ENCODE peak calls at places on chromosome 21, in six cellular contexts. D, T, N, I, Z and S are unnamed samples.
A peak's percentile ranks its signal among the peaks of the same experiment; 100 is the strongest.

GRCh38 chr21:33265664-33266049 is 510 bp upstream of the IL10RB start:
- DNase-seq in D (no peak), T (peak; percentile 28), Z (peak; percentile 50), N (peak; percentile 45), I (peak; percentile 37), S (peak; percentile 9)

GRCh38 chr21:23638131-23638530 is 1969.2 kb downstream of the MRPL39 start:
- DNase-seq in N (no peak), I (no peak), Z (no peak), D (no peak), T (no peak), S (no peak)

GRCh38 chr21:30962013-30962412 is 76.3 kb downstream of the KRTAP19-8 start:
- DNase-seq in T (no peak), N (peak; percentile 15), D (no peak), I (no peak), Z (no peak), S (no peak)

GRCh38 chr21:16424331-16424749 is 694.6 kb downstream of the USP25 start:
- DNase-seq in T (no peak), D (peak; percentile 26), N (no peak), I (peak; percentile 52), Z (no peak), S (no peak)

GRCh38 chr21:34509151-34509550 is 2.9 kb downstream of the KCNE1 start:
- DNase-seq in N (no peak), Z (no peak), D (no peak), I (no peak), T (no peak), S (no peak)

GRCh38 chr21:35102488-35103407 is 53.6 kb upstream of the RUNX1 start:
- DNase-seq in Z (peak; percentile 26), N (no peak), I (peak; percentile 31), D (peak; percentile 34), T (peak; percentile 75), S (no peak)

GRCh38 chr21:28538987-28539622 is 453.6 kb downstream of the LTN1 start:
- DNase-seq in D (peak; percentile 91), I (peak; percentile 69), T (peak; percentile 64), Z (no peak), N (no peak), S (no peak)

GRCh38 chr21:8993284-8993942 is 1528.0 kb upstream of the TPTE start:
- DNase-seq in T (no peak), D (no peak), I (no peak), Z (no peak), N (no peak), S (no peak)

GRCh38 chr21:26956216-26956615 is 10.7 kb downstream of the ADAMTS5 start:
- DNase-seq in Z (no peak), N (no peak), T (no peak), D (no peak), I (no peak), S (no peak)

GRCh38 chr21:8990326-8991087 is 1530.9 kb upstream of the TPTE start:
- DNase-seq in N (no peak), T (no peak), Z (no peak), I (no peak), D (no peak), S (no peak)

GRCh38 chr21:14866859-14867560 is 197.8 kb downstream of the NRIP1 start:
- DNase-seq in T (no peak), Z (no peak), N (no peak), I (peak; percentile 68), D (no peak), S (no peak)

GRCh38 chr21:35559881-35560280 is 500.4 kb downstream of the SETD4 start:
- DNase-seq in I (no peak), N (no peak), T (peak; percentile 74), Z (no peak), D (peak; percentile 74), S (no peak)

GRCh38 chr21:35179990-35180557 is 131.0 kb upstream of the RUNX1 start:
- DNase-seq in I (peak; percentile 87), T (peak; percentile 57), Z (no peak), D (peak; percentile 78), N (no peak), S (no peak)

GRCh38 chr21:44374601-44375280 is 21.3 kb downstream of the TRPM2 start:
- DNase-seq in D (no peak), Z (no peak), T (no peak), N (no peak), I (no peak), S (no peak)

GRCh38 chr21:44376606-44377005 is 23.2 kb downstream of the TRPM2 start:
- DNase-seq in N (no peak), D (no peak), Z (no peak), I (no peak), T (no peak), S (no peak)

GRCh38 chr21:44377201-44377921 is 23.9 kb downstream of the TRPM2 start:
- DNase-seq in I (peak; percentile 16), N (peak; percentile 51), D (no peak), T (no peak), Z (no peak), S (no peak)

GRCh38 chr21:44375686-44376320 is 22.4 kb downstream of the TRPM2 start:
- DNase-seq in Z (no peak), D (no peak), I (no peak), T (no peak), N (no peak), S (no peak)

GRCh38 chr21:44375281-44375651 is 21.8 kb downstream of the TRPM2 start:
- DNase-seq in Z (no peak), N (no peak), I (no peak), D (no peak), T (no peak), S (no peak)
- H3K27ac ChIP-seq in Z (no peak overlapping the region), N (no peak overlapping the region), I (no peak overlapping the region), D (no peak overlapping the region), T (no peak overlapping the region), S (no peak overlapping the region)

GRCh38 chr21:45225041-45225740 is 62.5 kb downstream of the POFUT2 start:
- DNase-seq in N (no peak), D (no peak), I (no peak), Z (no peak), T (no peak), S (no peak)

GRCh38 chr21:45224189-45224938 is 63.3 kb downstream of the POFUT2 start:
- DNase-seq in D (peak; percentile 19), I (no peak), Z (no peak), N (no peak), T (peak; percentile 33), S (no peak)

GRCh38 chr21:45226540-45227326 is 61.0 kb downstream of the POFUT2 start:
- DNase-seq in N (no peak), T (peak; percentile 19), I (peak; percentile 41), D (no peak), Z (no peak), S (no peak)

GRCh38 chr21:45227735-45228134 is 60.0 kb downstream of the POFUT2 start:
- DNase-seq in N (no peak), T (no peak), I (no peak), D (no peak), Z (no peak), S (no peak)

DNA sequence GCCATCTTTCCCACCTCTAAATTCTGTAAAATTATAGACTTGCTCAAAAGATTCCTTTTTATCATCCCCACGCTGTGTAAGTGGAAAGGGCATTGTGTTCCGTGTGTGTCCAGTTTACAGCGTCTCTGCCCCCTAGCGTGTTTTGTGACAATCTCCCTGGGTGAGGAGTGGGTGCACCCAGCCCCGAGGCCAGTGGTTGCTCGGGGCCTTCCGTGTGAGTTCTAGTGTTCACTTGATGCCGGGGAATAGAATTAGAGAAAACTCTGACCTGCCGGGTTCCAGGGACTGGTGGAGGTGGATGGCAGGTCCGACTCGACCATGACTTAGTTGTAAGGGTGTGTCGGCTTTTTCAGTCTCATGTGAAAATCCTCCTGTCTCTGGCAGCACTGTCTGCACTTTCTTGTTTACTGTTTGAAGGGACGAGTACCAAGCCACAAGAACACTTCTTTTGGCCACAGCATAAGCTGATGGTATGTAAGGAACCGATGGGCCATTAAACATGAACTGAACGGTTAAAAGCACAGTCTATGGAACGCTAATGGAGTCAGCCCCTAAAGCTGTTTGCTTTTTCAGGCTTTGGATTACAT is 61.9 kb downstream of the POFUT2 start:
- DNase-seq in T (no peak), I (no peak), N (no peak), Z (no peak), D (peak; percentile 11), S (no peak)
- H3K27ac ChIP-seq in T (no peak overlapping the region), I (no peak overlapping the region), N (no peak overlapping the region), Z (no peak overlapping the region), D (no peak overlapping the region), S (no peak overlapping the region)

GRCh38 chr21:37677006-37677405 is 239.3 kb downstream of the KCNJ6 start:
- DNase-seq in Z (no peak), N (no peak), D (no peak), T (no peak), I (no peak), S (no peak)
- H3K27ac ChIP-seq in Z (no peak overlapping the region), N (no peak overlapping the region), D (no peak overlapping the region), T (no peak overlapping the region), I (no peak overlapping the region), S (no peak overlapping the region)

GRCh38 chr21:45749974-45750373 is 106.4 kb downstream of the PCBP3 start:
- DNase-seq in T (no peak), Z (no peak), I (no peak), D (no peak), N (no peak), S (no peak)
- H3K27ac ChIP-seq in T (no peak overlapping the region), Z (no peak overlapping the region), I (no peak overlapping the region), D (no peak overlapping the region), N (no peak overlapping the region), S (no peak overlapping the region)

GRCh38 chr21:43894206-43894577 is 29.2 kb downstream of the AGPAT3 start:
- DNase-seq in Z (no peak), I (no peak), D (no peak), N (no peak), T (no peak), S (no peak)
- H3K27ac ChIP-seq in Z (peak overlapping the region; percentile 35), I (no peak overlapping the region), D (no peak overlapping the region), N (no peak overlapping the region), T (no peak overlapping the region), S (no peak overlapping the region)

GRCh38 chr21:38140192-38140905 is 116.4 kb upstream of the KCNJ15 start:
- DNase-seq in T (peak; percentile 71), D (peak; percentile 61), Z (peak; percentile 60), N (peak; percentile 11), I (peak; percentile 51), S (peak; percentile 4)
- H3K27ac ChIP-seq in T (peak overlapping the region; percentile 28), D (no peak overlapping the region), Z (no peak overlapping the region), N (no peak overlapping the region), I (peak overlapping the region; percentile 28), S (no peak overlapping the region)

DNA sequence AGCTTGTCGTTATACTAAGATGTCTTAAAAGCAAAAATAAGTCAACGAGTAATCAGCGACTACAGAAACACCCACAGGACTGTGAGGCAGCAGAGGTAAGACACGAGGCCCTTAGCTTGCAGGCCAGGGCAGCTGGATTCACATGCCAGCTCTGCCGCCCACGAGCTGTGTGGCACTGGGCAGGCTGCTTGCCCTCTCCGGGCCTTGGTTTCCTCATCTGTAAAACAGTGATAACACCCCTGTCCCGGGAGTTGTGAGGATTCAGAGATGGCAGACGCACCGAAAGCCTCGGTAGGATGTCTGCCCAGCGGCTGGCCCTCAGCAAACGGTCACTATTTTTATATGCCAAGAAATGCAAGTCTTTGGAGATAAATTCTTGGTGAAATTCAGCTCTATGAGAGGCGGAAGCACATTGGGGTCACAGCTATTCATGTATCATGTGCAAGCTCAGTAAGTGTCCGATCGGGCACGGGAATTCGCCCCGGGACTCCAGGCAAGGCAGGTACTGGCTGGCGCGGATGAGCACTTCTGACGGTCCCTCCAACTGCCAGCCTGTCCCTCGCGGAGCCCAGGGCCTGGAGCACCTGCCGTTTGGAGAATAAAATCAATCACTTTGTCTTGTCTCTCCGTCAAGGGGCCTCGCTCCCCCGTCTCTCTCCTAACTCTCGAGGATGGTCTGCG is 1.1 kb downstream of the C2CD2 start:
- DNase-seq in Z (no peak), T (peak; percentile 23), I (peak; percentile 24), N (peak; percentile 34), D (no peak), S (no peak)
- H3K27ac ChIP-seq in Z (peak overlapping the region; percentile 84), T (no peak overlapping the region), I (peak overlapping the region; percentile 51), N (no peak overlapping the region), D (peak overlapping the region; percentile 74), S (peak overlapping the region; percentile 33)